ENCODE peak calls at places on chromosomes 5 and 9, in ten cellular contexts. P is tibial nerve; X is HT1080; Q is myocyte; R is Panc1; E is mesothelial cell of epicardium; K is stimulated activated CD8-positive, alpha-beta memory T cell treated with anti-CD3 and anti-CD28 coated beads, Interleukin-15, amount 100 ng/mL, for 1 hour; H is brain microvascular endothelial cell; B is NCI-H1092 treated with DMSO at 0.1 percent for 48 hours; A is AG08396. S is an unnamed sample.

GRCh38 chr9:93473411-93473810 is 20.0 kb upstream of the FAM120AOS start:
- DNase-seq in P (no peak), R (no peak), A (no peak), E (no peak), Q (no peak), K (no peak), H (no peak), B (no peak), X (no peak), S (no peak)

GRCh38 chr5:140295414-140295813 is 7.5 kb downstream of the PFDN1 start:
- DNase-seq in H (peak; percentile 99), R (no peak), B (no peak), K (no peak), E (peak; percentile 73), Q (peak; percentile 91), X (peak; percentile 89), P (peak; percentile 70), A (peak; percentile 25), S (no peak)

GRCh38 chr9:124427281-124427680 is 12.0 kb upstream of the PSMB7 start:
- DNase-seq in P (no peak), E (peak; percentile 13), Q (no peak), B (no peak), H (no peak), X (no peak), R (no peak), A (no peak), K (no peak), S (no peak)

GRCh38 chr5:150623878-150624216 is 16.6 kb upstream of the SYNPO start:
- DNase-seq in K (no peak), R (no peak), B (no peak), P (no peak), E (no peak), X (no peak), A (no peak), Q (no peak), H (no peak), S (no peak)

GRCh38 chr9:134253596-134254205 is 72.6 kb upstream of the RXRA start:
- DNase-seq in A (peak; percentile 68), X (no peak), Q (peak; percentile 21), E (no peak), K (no peak), H (no peak), R (no peak), B (no peak), P (no peak), S (no peak)

GRCh38 chr9:133786371-133786753 is 48.2 kb upstream of the SARDH start:
- DNase-seq in R (no peak), P (no peak), A (no peak), K (no peak), Q (no peak), X (no peak), B (no peak), E (no peak), H (no peak), S (no peak)

GRCh38 chr5:53406630-53407316 is 73.7 kb upstream of the FST start:
- DNase-seq in Q (peak; percentile 69), X (peak; percentile 89), R (peak; percentile 85), H (peak; percentile 87), A (peak; percentile 41), K (no peak), E (no peak), P (no peak), B (no peak), S (no peak)

GRCh38 chr5:151023651-151024050 is 3.3 kb downstream of the GPX3 start:
- DNase-seq in P (peak; percentile 79), X (peak; percentile 78), K (no peak), R (no peak), E (no peak), Q (peak; percentile 64), A (peak; percentile 82), B (no peak), H (no peak), S (no peak)

GRCh38 chr5:75412111-75412990 is 75.3 kb downstream of the HMGCR start:
- DNase-seq in H (no peak), Q (peak; percentile 19), P (no peak), R (peak; percentile 87), X (peak; percentile 76), E (no peak), A (peak; percentile 5), B (no peak), K (no peak), S (no peak)

GRCh38 chr5:62466228-62466627 is 53.7 kb downstream of the IPO11 start:
- DNase-seq in E (no peak), X (no peak), Q (no peak), H (no peak), A (no peak), B (no peak), P (no peak), K (no peak), R (no peak), S (no peak)

GRCh38 chr9:2771101-2771500 is 53.8 kb downstream of the KCNV2 start:
- DNase-seq in Q (no peak), E (no peak), H (no peak), B (no peak), R (no peak), X (no peak), P (no peak), K (no peak), A (no peak), S (no peak)

GRCh38 chr5:35884789-35885172 is 28.1 kb downstream of the IL7R start:
- DNase-seq in Q (no peak), E (no peak), A (no peak), X (no peak), R (no peak), H (no peak), K (no peak), B (no peak), P (no peak), S (no peak)

GRCh38 chr5:136094189-136094912 is 38.3 kb upstream of the SMAD5 start:
- DNase-seq in X (no peak), B (no peak), H (no peak), R (no peak), P (no peak), E (no peak), A (no peak), Q (no peak), K (no peak), S (no peak)

GRCh38 chr5:127976991-127977717 is 106.4 kb upstream of the SLC12A2 start:
- DNase-seq in R (no peak), E (no peak), K (no peak), H (no peak), Q (no peak), X (no peak), P (no peak), A (no peak), B (no peak), S (no peak)

GRCh38 chr9:131732636-131733340 is 7.1 kb downstream of the RAPGEF1 start:
- DNase-seq in P (no peak), H (no peak), K (no peak), Q (no peak), A (no peak), R (no peak), X (no peak), B (no peak), E (no peak), S (no peak)